ENCODE peak calls at places on chromosomes 12 and 14, in ten cellular contexts. A is AG04450; D is right lobe of liver; Y is CD8-positive, alpha-beta T cell; I is activated B cell treated with CpG ODN at 0.5 μM for 24 hours; T is adrenal gland; G is cardiac muscle cell; Q is stomach; V is AG09309; F is mesothelial cell of epicardium. P is an unnamed sample.

GRCh38 chr12:46432325-46432724 is 59.8 kb upstream of the SLC38A2 start:
- DNase-seq in I (no peak), G (no peak), D (no peak), A (no peak), Q (no peak), V (no peak), F (no peak), Y (no peak), T (no peak), P (no peak)

GRCh38 chr12:59407799-59408198 is 188.0 kb upstream of the SLC16A7 start:
- DNase-seq in A (no peak), Q (no peak), T (no peak), G (no peak), I (no peak), V (no peak), Y (no peak), F (no peak), D (no peak), P (no peak)

GRCh38 chr12:128606040-128606439 is 217.7 kb downstream of the SLC15A4 start:
- DNase-seq in Y (no peak), I (no peak), F (no peak), G (no peak), A (no peak), Q (no peak), V (no peak), T (no peak), D (no peak), P (no peak)

GRCh38 chr12:110314308-110314707 is 33.3 kb downstream of the ATP2A2 start:
- DNase-seq in Q (no peak), I (no peak), V (peak; percentile 43), Y (no peak), T (no peak), D (no peak), G (no peak), A (peak; percentile 54), F (no peak), P (no peak)

GRCh38 chr12:90959538-90960139 is 4.7 kb upstream of the CCER1 start:
- DNase-seq in I (no peak), A (no peak), Q (no peak), D (no peak), T (no peak), V (no peak), G (peak; percentile 67), F (no peak), Y (peak; percentile 9), P (no peak)

GRCh38 chr14:41285193-41285748 is 321.4 kb upstream of the LRFN5 start:
- DNase-seq in G (peak; percentile 85), T (peak; percentile 71), Y (no peak), A (no peak), Q (peak; percentile 26), I (no peak), F (no peak), D (no peak), V (no peak), P (peak; percentile 35)

GRCh38 chr12:106030210-106031175 is 108.3 kb downstream of the NUAK1 start:
- DNase-seq in Y (no peak), A (peak; percentile 82), I (no peak), G (no peak), T (no peak), D (no peak), Q (no peak), F (no peak), V (peak; percentile 97), P (no peak)

GRCh38 chr12:70784042-70784668 is 136.4 kb downstream of the PTPRR start:
- DNase-seq in Y (no peak), Q (no peak), F (no peak), V (no peak), G (no peak), I (no peak), D (peak; percentile 49), T (no peak), A (no peak), P (no peak)

GRCh38 chr12:91947459-91947858 is 198.2 kb downstream of the BTG1 start:
- DNase-seq in Q (no peak), Y (no peak), F (no peak), T (no peak), V (no peak), D (no peak), A (no peak), I (no peak), G (no peak), P (no peak)

GRCh38 chr12:38905480-38906351 is at the start of gene CPNE8:
- DNase-seq in A (no peak), F (peak; percentile 30), I (peak; percentile 20), T (peak; percentile 91), Y (peak; percentile 11), G (peak; percentile 19), V (no peak), D (peak; percentile 92), Q (peak; percentile 61), P (peak; percentile 33)

GRCh38 chr12:24909667-24910066 is 39.2 kb downstream of the BCAT1 start:
- DNase-seq in T (peak; percentile 61), Y (no peak), D (no peak), F (no peak), I (no peak), A (peak; percentile 83), V (peak; percentile 70), G (no peak), Q (no peak), P (no peak)

GRCh38 chr12:64077922-64078321 is 144.2 kb downstream of the KICS2 start:
- DNase-seq in F (no peak), G (no peak), T (no peak), Q (no peak), Y (no peak), V (no peak), I (no peak), D (no peak), A (no peak), P (no peak)

GRCh38 chr12:67592228-67593011 is 56.1 kb upstream of the DYRK2 start:
- DNase-seq in G (no peak), F (no peak), Q (no peak), D (no peak), Y (no peak), A (no peak), I (no peak), T (peak; percentile 20), V (peak; percentile 43), P (no peak)

GRCh38 chr12:121793501-121793835 is at the start of gene RHOF:
- DNase-seq in V (no peak), I (no peak), F (no peak), A (no peak), Y (peak; percentile 70), D (no peak), G (peak; percentile 51), Q (peak; percentile 68), T (peak; percentile 55), P (no peak)

GRCh38 chr14:36069535-36069900 is 107.0 kb downstream of the PTCSC3 start:
- DNase-seq in Q (peak; percentile 32), F (no peak), V (no peak), T (no peak), I (no peak), G (peak; percentile 58), D (peak; percentile 65), A (no peak), Y (peak; percentile 9), P (no peak)

GRCh38 chr12:65665817-65666216 is 158.5 kb upstream of the HMGA2 start:
- DNase-seq in D (no peak), Q (no peak), I (no peak), Y (no peak), V (no peak), T (no peak), F (no peak), G (no peak), A (no peak), P (no peak)

GRCh38 chr14:101519090-101519489 is 42.2 kb upstream of the DIO3 start:
- DNase-seq in T (no peak), D (no peak), F (no peak), Q (no peak), G (no peak), A (no peak), Y (no peak), I (no peak), V (no peak), P (no peak)
- TF ChIP-seq CTCF in T (no peak), D (no peak), F (no peak), Q (no peak), G (no peak), A (no peak), Y (no peak), I (no peak), V (no peak), P (no peak)

GRCh38 chr14:57533214-57533613 is 39.6 kb upstream of the CCDC198 start:
- DNase-seq in A (no peak), V (no peak), I (no peak), G (no peak), Y (no peak), Q (no peak), F (no peak), T (peak; percentile 21), D (no peak), P (no peak)
- TF ChIP-seq CTCF in A (peak; percentile 28), V (peak; percentile 56), I (no peak), G (peak; percentile 20), Y (no peak), Q (peak; percentile 13), F (no peak), T (peak; percentile 40), D (peak; percentile 52), P (peak; percentile 57)

DNA sequence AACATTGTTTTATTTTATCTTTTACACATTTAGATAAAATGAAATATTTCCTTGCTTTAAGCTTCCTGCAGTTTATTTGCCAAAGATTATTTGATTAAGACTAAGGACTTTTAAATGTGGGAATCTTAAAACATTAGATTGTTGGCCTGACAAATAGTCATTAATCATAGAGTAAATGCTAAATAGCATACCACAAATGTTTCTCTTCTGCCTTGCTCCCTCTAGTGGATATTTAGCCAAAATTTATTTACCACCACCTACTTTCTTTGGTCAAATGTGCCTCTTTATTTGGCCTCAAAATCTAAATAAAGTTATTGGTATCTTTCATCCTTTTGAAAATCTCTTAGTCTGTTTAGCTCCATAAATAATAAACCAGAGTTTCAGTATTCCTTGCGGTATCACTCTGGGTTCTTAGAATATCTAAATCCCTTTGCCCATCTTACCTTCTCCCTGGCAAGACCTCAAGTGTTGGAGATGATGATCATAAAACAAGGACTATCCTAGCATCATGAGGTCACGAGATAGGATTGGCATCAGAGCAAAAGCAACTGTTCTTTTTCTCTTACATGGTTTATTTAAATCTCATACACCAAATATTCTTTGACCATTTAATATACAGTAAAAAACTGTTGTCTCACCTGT is 150.6 kb upstream of the AEBP2 start:
- DNase-seq in Y (no peak), F (no peak), A (no peak), Q (no peak), G (peak; percentile 45), D (no peak), V (no peak), I (no peak), T (no peak), P (no peak)
- TF ChIP-seq CTCF in Y (peak; percentile 80), F (peak; percentile 79), A (peak; percentile 67), Q (peak; percentile 56), G (peak; percentile 59), D (peak; percentile 59), V (peak; percentile 61), I (no peak), T (peak; percentile 55), P (peak; percentile 89)

DNA sequence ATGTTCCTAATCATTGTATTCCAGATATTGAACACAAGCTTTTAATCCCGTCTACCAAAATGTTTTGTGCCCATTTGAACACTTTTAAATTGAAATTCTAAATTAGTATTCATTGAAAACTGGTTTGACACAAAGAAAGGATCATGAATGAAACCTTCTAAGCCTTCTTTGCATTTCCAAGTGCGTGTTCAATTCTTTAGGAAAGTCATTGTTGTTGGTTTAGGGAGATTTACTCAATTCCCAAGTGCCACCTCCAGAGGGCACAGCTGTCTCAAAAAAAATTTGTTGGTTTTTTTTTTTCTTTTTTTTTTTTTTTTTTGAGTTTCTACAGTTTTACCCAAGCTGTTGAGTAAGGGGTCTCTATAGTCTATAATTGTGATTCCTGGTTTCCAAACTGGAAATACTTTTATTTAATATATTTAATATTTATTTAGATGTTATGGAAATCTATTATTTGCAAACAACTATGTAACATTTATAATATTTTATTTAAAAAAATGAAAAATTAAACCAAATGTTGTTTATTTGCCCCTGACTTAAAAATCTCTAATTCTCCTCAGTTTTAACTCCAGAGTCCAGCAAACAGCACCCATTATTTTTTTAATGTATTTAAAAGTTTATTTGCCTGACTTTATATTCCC is 79.9 kb downstream of the NEDD1 start:
- DNase-seq in I (no peak), G (peak; percentile 45), Q (no peak), Y (no peak), T (peak; percentile 33), V (no peak), D (no peak), A (no peak), F (no peak), P (no peak)
- TF ChIP-seq CTCF in I (no peak), G (peak; percentile 58), Q (peak; percentile 23), Y (peak; percentile 38), T (peak; percentile 45), V (peak; percentile 58), D (peak; percentile 25), A (peak; percentile 53), F (peak; percentile 82), P (peak; percentile 73)